ENCODE peak calls at places on chromosome 18, in five cellular contexts. V is neural progenitor cell, S is MM.1S, U is PC-9, X is GM23338. H is an unnamed sample.

GRCh38 chr18:70423988-70424387 is 135.1 kb downstream of the SOCS6 start:
- DNase-seq in U (peak; percentile 43), X (no peak), V (peak; percentile 20), S (no peak), H (peak; percentile 92)

GRCh38 chr18:35470440-35470839 is 27.3 kb downstream of the INO80C start:
- DNase-seq in S (no peak), X (no peak), V (no peak), U (no peak), H (no peak)

GRCh38 chr18:46199515-46200147 is 95.4 kb downstream of the HAUS1 start:
- DNase-seq in V (no peak), X (peak; percentile 37), S (no peak), U (peak; percentile 44), H (peak; percentile 67)

GRCh38 chr18:62545098-62545497 is 22.3 kb downstream of the ZCCHC2 start:
- DNase-seq in X (no peak), S (no peak), V (no peak), U (no peak), H (no peak)

GRCh38 chr18:69402219-69402989 is 1.7 kb downstream of the DOK6 start:
- DNase-seq in U (no peak), X (peak; percentile 54), V (peak; percentile 42), S (no peak), H (no peak)

GRCh38 chr18:60277855-60278480 is 94.6 kb downstream of the MC4R start:
- DNase-seq in U (no peak), V (no peak), X (no peak), S (no peak), H (peak; percentile 97)

GRCh38 chr18:12750708-12751502 is 48.1 kb downstream of the PSMG2 start:
- DNase-seq in U (no peak), X (no peak), V (no peak), S (no peak), H (no peak)

GRCh38 chr18:10245517-10246175 is 208.8 kb upstream of the APCDD1 start:
- DNase-seq in U (no peak), V (no peak), X (no peak), S (no peak), H (no peak)

GRCh38 chr18:39414009-39414700 is 1848.6 kb upstream of the CELF4 start:
- DNase-seq in V (no peak), U (peak; percentile 0), S (peak; percentile 14), X (no peak), H (peak; percentile 58)

GRCh38 chr18:70457223-70457622 is 168.4 kb downstream of the SOCS6 start:
- DNase-seq in U (no peak), V (no peak), X (no peak), S (no peak), H (no peak)

GRCh38 chr18:79952996-79953559 is 1.6 kb upstream of the SLC66A2 start:
- DNase-seq in U (no peak), V (peak; percentile 72), S (no peak), X (peak; percentile 85), H (no peak)

GRCh38 chr18:25876334-25876979 is 214.0 kb downstream of the SS18 start:
- DNase-seq in U (no peak), S (no peak), V (no peak), X (no peak), H (no peak)

GRCh38 chr18:63705401-63705800 is 2.6 kb downstream of the SERPINB11 start:
- DNase-seq in V (no peak), U (no peak), X (no peak), S (no peak), H (no peak)

GRCh38 chr18:63350230-63350629 is 16.8 kb downstream of the KDSR start:
- DNase-seq in S (no peak), U (no peak), X (no peak), V (no peak), H (no peak)

GRCh38 chr18:67705748-67706147 is 189.2 kb upstream of the DSEL start:
- DNase-seq in X (peak; percentile 68), S (no peak), U (no peak), V (peak; percentile 49), H (peak; percentile 17)

GRCh38 chr18:46250084-46250811 is 146.1 kb downstream of the HAUS1 start:
- DNase-seq in X (peak; percentile 46), V (no peak), S (peak; percentile 96), U (peak; percentile 60), H (peak; percentile 83)

GRCh38 chr18:35038881-35039491 is 2.2 kb upstream of the MAPRE2 start:
- DNase-seq in S (no peak), V (no peak), X (no peak), U (no peak), H (no peak)

GRCh38 chr18:34723143-34723542 is 13.0 kb downstream of the DTNA start:
- DNase-seq in U (no peak), V (no peak), S (no peak), X (no peak), H (peak; percentile 5)

DNA sequence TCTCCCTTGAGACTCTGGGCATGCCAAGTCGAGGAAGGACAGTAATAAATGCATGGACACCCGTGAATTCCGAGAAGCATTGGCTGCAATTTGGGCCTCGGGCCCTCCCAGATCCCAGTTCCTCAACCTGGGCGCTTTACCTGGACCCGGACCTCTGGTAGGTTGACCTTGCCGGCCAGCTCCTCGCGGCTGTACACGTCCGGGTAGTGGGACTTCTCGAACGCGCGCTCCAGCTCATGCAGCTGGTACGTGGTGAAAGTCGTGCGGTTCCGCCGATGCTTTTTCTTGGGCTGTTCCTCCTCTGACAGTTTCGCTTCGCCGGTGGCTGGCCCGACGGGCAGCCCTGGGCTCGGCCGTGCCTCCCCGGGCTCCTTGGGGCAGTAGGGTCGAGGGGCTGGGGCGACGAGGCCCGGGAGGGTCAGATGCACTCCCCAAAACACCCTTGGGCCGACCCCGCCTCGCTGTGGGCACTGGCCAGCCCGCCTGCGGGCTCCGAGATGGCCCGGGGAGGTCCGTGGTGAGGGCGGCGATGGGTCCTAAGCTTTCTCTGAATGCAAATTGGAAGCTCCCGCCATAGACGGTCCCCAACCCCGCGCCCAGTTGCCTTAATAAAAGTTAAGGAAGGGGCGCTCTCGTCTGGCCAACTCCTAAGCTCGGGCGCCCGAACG is 899 bp downstream of the RAX start:
- DNase-seq in V (peak; percentile 66), X (peak; percentile 63), U (no peak), S (peak; percentile 17), H (no peak)
- TF ChIP-seq EZH2 in V (peak; percentile 56), X (peak; percentile 79), U (no peak), S (no peak), H (no peak)

GRCh38 chr18:8793445-8794132 is 88.2 kb downstream of the MTCL1 start:
- DNase-seq in X (no peak), U (no peak), S (no peak), V (no peak), H (peak; percentile 37)
- H3F3A ChIP-seq in X (no peaks in the 10 kb centered on the region), U (peaks cover 32% of the 10 kb centered on the region), S (no peaks in the 10 kb centered on the region), V (peaks cover 7% of the 10 kb centered on the region), H (peaks cover 4% of the 10 kb centered on the region)

GRCh38 chr18:72086421-72086820 is 457.7 kb downstream of the CBLN2 start:
- DNase-seq in U (no peak), X (peak; percentile 53), V (peak; percentile 46), S (peak; percentile 29), H (peak; percentile 44)

GRCh38 chr18:72091369-72091768 is 452.8 kb downstream of the CBLN2 start:
- DNase-seq in S (peak; percentile 67), V (no peak), X (peak; percentile 17), U (no peak), H (no peak)

GRCh38 chr18:72089432-72089831 is 454.7 kb downstream of the CBLN2 start:
- DNase-seq in X (no peak), S (no peak), V (no peak), U (no peak), H (no peak)
- H2AFZ ChIP-seq in X (no peak overlapping the region), S (no peak overlapping the region), V (no peak overlapping the region), U (no peak overlapping the region), H (no peak overlapping the region)

GRCh38 chr18:44705075-44705474 is 24.4 kb downstream of the SETBP1 start:
- DNase-seq in S (no peak), X (no peak), V (no peak), U (no peak), H (no peak)
- TF ChIP-seq EZH2 in S (no peak), X (no peak), V (no peak), U (no peak), H (no peak)

DNA sequence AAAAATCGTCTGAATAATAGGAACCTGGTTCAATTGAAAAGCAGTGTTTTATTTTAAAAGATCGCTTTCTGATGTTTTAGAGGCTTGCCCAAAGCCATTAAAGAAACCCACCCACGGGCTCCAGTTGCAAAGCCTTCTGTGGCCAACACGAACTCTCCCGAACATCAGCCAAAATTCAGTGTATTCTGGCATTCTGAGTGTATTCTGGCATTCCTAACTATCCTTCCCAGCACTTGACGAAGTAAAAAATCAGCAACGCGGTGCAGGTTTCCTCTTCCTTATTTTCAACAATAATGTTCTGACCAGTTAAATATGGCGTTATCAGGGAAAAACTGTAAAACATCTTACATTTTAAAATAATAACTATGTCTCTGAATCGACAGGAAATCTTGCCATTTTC is 44.6 kb downstream of the ZNF516 start:
- DNase-seq in S (no peak), X (peak; percentile 24), V (no peak), U (no peak), H (peak; percentile 4)
- H3F3A ChIP-seq in S (no peaks in the 10 kb centered on the region), X (peaks cover 7% of the 10 kb centered on the region), V (peaks cover 44% of the 10 kb centered on the region), U (no peaks in the 10 kb centered on the region), H (no peaks in the 10 kb centered on the region)

DNA sequence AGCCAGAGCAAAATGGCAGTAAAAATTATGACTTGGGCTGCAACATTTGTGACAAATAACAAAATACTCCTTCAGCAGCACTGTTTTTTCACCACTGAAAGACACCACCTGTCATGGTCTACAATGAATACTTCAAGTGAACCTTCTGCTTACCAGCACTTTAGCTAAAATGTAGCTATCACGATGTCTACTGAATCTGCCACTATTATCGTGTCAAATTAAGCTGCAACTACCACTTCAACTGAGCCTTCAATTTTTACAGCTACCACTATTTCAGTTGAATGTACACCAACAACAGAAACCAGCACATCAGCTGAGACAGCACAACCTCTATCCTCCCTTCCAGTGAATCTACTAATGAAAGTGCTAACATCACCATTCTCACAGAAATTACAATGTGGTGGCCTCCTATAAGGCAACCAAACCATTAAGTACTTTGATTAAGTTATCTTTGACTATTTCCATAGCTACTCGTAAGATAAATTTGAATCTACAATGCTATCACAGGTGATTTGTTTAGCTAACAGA is 10.8 kb upstream of the DYNAP start:
- DNase-seq in S (peak; percentile 53), U (no peak), X (no peak), V (no peak), H (no peak)
- H2AFZ ChIP-seq in S (no peak overlapping the region), U (no peak overlapping the region), X (no peak overlapping the region), V (peak overlapping the region; percentile 53), H (no peak overlapping the region)

GRCh38 chr18:8366656-8367055 is 242.6 kb upstream of the RAB12 start:
- DNase-seq in U (no peak), X (peak; percentile 55), V (no peak), S (no peak), H (no peak)
- TF ChIP-seq EZH2 in U (no peak), X (no peak), V (no peak), S (no peak), H (no peak)

DNA sequence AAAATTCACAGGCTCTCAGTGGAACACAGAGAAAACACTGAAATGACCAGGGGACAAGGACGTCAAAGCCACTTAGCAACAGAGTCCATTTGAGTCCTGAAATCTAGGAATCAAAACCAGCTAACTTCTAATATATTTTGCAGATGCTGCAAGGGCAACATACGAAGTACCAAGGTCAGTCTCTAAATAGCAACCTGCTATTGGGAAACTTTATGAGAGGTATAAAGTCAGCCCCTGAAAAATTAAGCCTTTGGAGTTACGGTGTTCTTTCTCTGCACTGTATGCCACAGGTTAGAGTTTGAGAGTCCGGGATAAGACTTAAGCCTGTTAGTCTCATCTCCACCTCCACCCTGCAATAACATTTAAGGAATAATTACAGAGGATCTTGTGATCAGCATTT is 13.3 kb downstream of the NPC1 start:
- DNase-seq in U (no peak), X (no peak), V (no peak), S (no peak), H (no peak)
- H3F3A ChIP-seq in U (peaks cover 9% of the 10 kb centered on the region), X (no peaks in the 10 kb centered on the region), V (no peaks in the 10 kb centered on the region), S (no peaks in the 10 kb centered on the region), H (no peaks in the 10 kb centered on the region)